ENCODE peak calls at places on chromosomes 12 and 14, in four cellular contexts. One of them, this sample, is unnamed.

GRCh38 chr12:131112016-131112415 is 158.3 kb downstream of the ADGRD1 start:
- DNase-seq in cardiac fibroblast: peak; percentile 5
- DNase-seq in AG04450: no peak
- DNase-seq in lower leg skin: no peak
- DNase-seq in this sample: peak; percentile 35

GRCh38 chr14:99686557-99687283 is 2.6 kb downstream of the CYP46A1 start:
- DNase-seq in cardiac fibroblast: no peak
- DNase-seq in AG04450: no peak
- DNase-seq in lower leg skin: no peak
- DNase-seq in this sample: no peak

GRCh38 chr12:84842406-84843013 is 70.1 kb downstream of the SLC6A15 start:
- DNase-seq in cardiac fibroblast: peak; percentile 63
- DNase-seq in AG04450: peak; percentile 10
- DNase-seq in lower leg skin: no peak
- DNase-seq in this sample: peak; percentile 65

GRCh38 chr12:94952325-94952724 is 51.2 kb downstream of the NDUFA12 start:
- DNase-seq in cardiac fibroblast: peak; percentile 28
- DNase-seq in AG04450: no peak
- DNase-seq in lower leg skin: no peak
- DNase-seq in this sample: no peak

GRCh38 chr12:123931686-123932321 is 40.8 kb downstream of the CCDC92 start:
- DNase-seq in cardiac fibroblast: no peak
- DNase-seq in AG04450: no peak
- DNase-seq in lower leg skin: no peak
- DNase-seq in this sample: peak; percentile 53

GRCh38 chr12:92408072-92408900 is 262.6 kb upstream of the BTG1 start:
- DNase-seq in cardiac fibroblast: peak; percentile 47
- DNase-seq in AG04450: no peak
- DNase-seq in lower leg skin: no peak
- DNase-seq in this sample: peak; percentile 47

GRCh38 chr14:72518809-72519377 is 375.0 kb downstream of the DPF3 start:
- DNase-seq in cardiac fibroblast: no peak
- DNase-seq in AG04450: no peak
- DNase-seq in lower leg skin: no peak
- DNase-seq in this sample: no peak

GRCh38 chr12:14576896-14577295 is 9.2 kb upstream of the PLBD1 start:
- DNase-seq in cardiac fibroblast: no peak
- DNase-seq in AG04450: no peak
- DNase-seq in lower leg skin: no peak
- DNase-seq in this sample: no peak

GRCh38 chr14:68553326-68553725 is 239.5 kb downstream of the ZFP36L1 start:
- DNase-seq in cardiac fibroblast: no peak
- DNase-seq in AG04450: no peak
- DNase-seq in lower leg skin: peak; percentile 50
- DNase-seq in this sample: no peak

GRCh38 chr14:65940056-65940735 is 527.7 kb downstream of the FUT8 start:
- DNase-seq in cardiac fibroblast: peak; percentile 11
- DNase-seq in AG04450: no peak
- DNase-seq in lower leg skin: no peak
- DNase-seq in this sample: peak; percentile 16

GRCh38 chr14:103593577-103593976 is 30.8 kb downstream of the COA8 start:
- DNase-seq in cardiac fibroblast: no peak
- DNase-seq in AG04450: no peak
- DNase-seq in lower leg skin: no peak
- DNase-seq in this sample: no peak

GRCh38 chr14:25848601-25849000 is 749.2 kb downstream of the NOVA1 start:
- DNase-seq in cardiac fibroblast: no peak
- DNase-seq in AG04450: no peak
- DNase-seq in lower leg skin: no peak
- DNase-seq in this sample: peak; percentile 38

GRCh38 chr14:90758959-90759358 is 57.3 kb downstream of the TTC7B start:
- DNase-seq in cardiac fibroblast: peak; percentile 50
- DNase-seq in AG04450: no peak
- DNase-seq in lower leg skin: peak; percentile 54
- DNase-seq in this sample: no peak

GRCh38 chr12:10178766-10179165 is at the start of gene TMEM52B:
- DNase-seq in cardiac fibroblast: no peak
- DNase-seq in AG04450: no peak
- DNase-seq in lower leg skin: no peak
- DNase-seq in this sample: no peak

GRCh38 chr12:10179871-10180270 is 1.0 kb downstream of the TMEM52B start:
- DNase-seq in cardiac fibroblast: no peak
- DNase-seq in AG04450: no peak
- DNase-seq in lower leg skin: no peak
- DNase-seq in this sample: peak; percentile 54

GRCh38 chr12:10171954-10172353 is at the start of gene OLR1:
- DNase-seq in cardiac fibroblast: no peak
- DNase-seq in AG04450: no peak
- DNase-seq in lower leg skin: no peak
- DNase-seq in this sample: peak; percentile 62

GRCh38 chr12:10174986-10175614 is 3.2 kb upstream of the OLR1 start:
- DNase-seq in cardiac fibroblast: no peak
- DNase-seq in AG04450: no peak
- DNase-seq in lower leg skin: no peak
- DNase-seq in this sample: peak; percentile 55

DNA sequence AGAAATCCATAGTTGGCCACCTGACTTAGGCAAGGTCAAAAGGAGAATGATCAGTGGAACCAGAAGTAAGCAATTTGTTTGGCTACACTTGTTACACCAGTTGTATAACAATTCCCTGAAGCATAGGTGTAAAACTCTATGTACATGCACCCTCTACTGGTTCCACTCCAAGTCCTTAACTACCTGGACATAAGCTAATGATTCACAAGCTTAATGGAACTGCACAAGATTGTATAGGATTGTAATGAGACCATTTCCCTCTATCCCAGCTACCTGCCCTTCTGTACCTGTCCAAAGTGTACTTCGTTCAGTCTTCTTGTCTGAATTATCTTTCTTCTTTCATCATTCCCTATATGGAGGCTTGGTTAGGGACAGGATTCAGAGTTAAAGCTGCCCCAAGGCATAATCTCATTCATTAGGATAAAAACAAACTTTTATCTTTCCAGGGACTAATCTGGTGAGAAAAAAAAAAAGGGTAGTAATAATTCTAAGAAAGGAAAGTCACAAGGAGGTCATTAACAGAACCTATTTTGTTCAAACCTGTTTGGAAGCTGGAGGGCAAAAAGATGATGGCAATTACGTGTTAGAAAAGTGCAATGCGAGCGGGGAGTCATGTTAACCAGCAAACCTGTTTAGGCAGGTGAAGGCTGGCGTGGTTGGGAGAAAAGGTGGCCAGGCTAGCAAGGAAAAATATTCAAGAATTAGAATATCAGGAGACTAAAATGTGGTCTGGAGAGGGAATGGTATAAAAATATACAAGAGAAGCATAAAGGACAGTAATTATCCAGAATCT is 2.8 kb upstream of the TMEM52B start:
- DNase-seq in cardiac fibroblast: no peak
- DNase-seq in AG04450: no peak
- DNase-seq in lower leg skin: peak; percentile 30
- DNase-seq in this sample: peak; percentile 93
- TF ChIP-seq CTCF in cardiac fibroblast: no peak
- TF ChIP-seq CTCF in AG04450: no peak
- TF ChIP-seq CTCF in lower leg skin: no peak
- TF ChIP-seq CTCF in this sample: peak; percentile 26

GRCh38 chr12:117470804-117471203 is 109.4 kb upstream of the NOS1 start:
- DNase-seq in cardiac fibroblast: no peak
- DNase-seq in AG04450: no peak
- DNase-seq in lower leg skin: no peak
- DNase-seq in this sample: no peak
- TF ChIP-seq CTCF in cardiac fibroblast: peak; percentile 17
- TF ChIP-seq CTCF in AG04450: no peak
- TF ChIP-seq CTCF in lower leg skin: no peak
- TF ChIP-seq CTCF in this sample: no peak

DNA sequence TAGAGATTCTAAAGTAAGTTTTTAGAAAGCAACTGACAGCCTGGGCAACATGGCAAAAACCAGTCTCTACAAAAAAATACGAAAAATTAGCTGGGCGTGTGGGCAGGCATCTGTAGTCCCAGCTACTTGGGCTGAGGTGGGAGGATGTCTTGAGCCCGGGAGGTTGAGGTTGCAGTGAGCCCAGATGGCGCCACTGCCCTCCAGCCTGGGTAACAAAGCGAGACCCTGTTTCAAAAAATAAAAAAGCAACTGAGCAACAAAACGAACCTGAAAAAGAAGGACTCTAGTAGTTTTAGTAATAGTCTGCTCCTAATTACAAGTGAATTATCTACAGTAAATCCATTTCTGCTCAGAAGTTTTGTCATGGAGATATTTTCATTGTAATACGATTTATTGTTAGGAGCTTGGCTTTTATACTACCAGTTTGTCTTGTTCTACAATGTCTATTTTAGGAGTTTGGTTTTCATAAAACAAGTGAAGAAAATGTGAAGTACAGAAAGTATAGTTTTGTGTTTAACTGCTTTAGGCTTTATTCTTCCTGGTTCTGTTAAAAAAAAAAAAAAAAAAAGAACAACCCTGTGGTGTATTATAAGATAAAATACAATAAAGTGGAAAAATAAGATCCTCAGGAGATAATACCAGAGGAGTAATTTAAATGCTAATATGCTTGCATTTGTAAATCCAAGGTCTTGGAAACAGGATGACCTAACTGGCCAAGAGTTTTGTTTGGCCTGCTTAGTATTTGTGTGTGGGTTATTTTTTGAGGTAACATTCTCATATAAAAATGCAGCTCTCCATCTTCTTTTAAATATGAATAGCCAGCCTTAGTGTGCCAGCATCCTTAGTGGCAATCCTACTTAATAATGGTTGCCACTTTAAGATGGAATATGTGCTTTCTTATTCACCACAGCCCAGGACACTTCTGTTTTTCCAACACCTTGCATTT is 2.8 kb downstream of the TMX1 start:
- DNase-seq in cardiac fibroblast: no peak
- DNase-seq in AG04450: no peak
- DNase-seq in lower leg skin: no peak
- DNase-seq in this sample: no peak
- TF ChIP-seq CTCF in cardiac fibroblast: no peak
- TF ChIP-seq CTCF in AG04450: peak; percentile 7
- TF ChIP-seq CTCF in lower leg skin: no peak
- TF ChIP-seq CTCF in this sample: no peak

GRCh38 chr12:39824505-39825198 is 205.0 kb upstream of the ABCD2 start:
- DNase-seq in cardiac fibroblast: peak; percentile 42
- DNase-seq in AG04450: no peak
- DNase-seq in lower leg skin: no peak
- DNase-seq in this sample: peak; percentile 8
- TF ChIP-seq CTCF in cardiac fibroblast: no peak
- TF ChIP-seq CTCF in AG04450: no peak
- TF ChIP-seq CTCF in lower leg skin: no peak
- TF ChIP-seq CTCF in this sample: no peak

DNA sequence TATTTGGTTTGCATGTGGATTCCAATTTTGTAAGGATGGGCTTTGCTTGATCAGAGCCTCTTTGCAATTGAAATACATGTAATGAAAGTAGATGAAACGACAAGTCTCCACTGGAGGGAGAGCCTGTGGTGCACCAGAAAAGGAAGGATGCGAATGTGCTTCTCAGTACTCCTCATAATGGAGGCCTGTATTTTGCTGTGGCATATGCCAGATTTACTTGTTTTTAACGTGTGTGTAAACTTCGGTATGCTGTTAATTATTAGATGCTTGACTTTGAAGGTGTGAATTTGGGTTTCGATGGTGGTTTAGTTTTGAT is 2.8 kb downstream of the DYRK2 start:
- DNase-seq in cardiac fibroblast: peak; percentile 62
- DNase-seq in AG04450: no peak
- DNase-seq in lower leg skin: no peak
- DNase-seq in this sample: peak; percentile 14
- TF ChIP-seq CTCF in cardiac fibroblast: peak; percentile 29
- TF ChIP-seq CTCF in AG04450: peak; percentile 57
- TF ChIP-seq CTCF in lower leg skin: no peak
- TF ChIP-seq CTCF in this sample: no peak

GRCh38 chr14:92135269-92135668 is 13.5 kb downstream of the CPSF2 start:
- DNase-seq in cardiac fibroblast: peak; percentile 63
- DNase-seq in AG04450: no peak
- DNase-seq in lower leg skin: no peak
- DNase-seq in this sample: peak; percentile 44
- TF ChIP-seq CTCF in cardiac fibroblast: peak; percentile 48
- TF ChIP-seq CTCF in AG04450: peak; percentile 67
- TF ChIP-seq CTCF in lower leg skin: no peak
- TF ChIP-seq CTCF in this sample: peak; percentile 39

GRCh38 chr14:96001866-96002510 is 37.2 kb upstream of the C14orf132 start:
- DNase-seq in cardiac fibroblast: peak; percentile 6
- DNase-seq in AG04450: no peak
- DNase-seq in lower leg skin: no peak
- DNase-seq in this sample: no peak
- TF ChIP-seq CTCF in cardiac fibroblast: no peak
- TF ChIP-seq CTCF in AG04450: no peak
- TF ChIP-seq CTCF in lower leg skin: no peak
- TF ChIP-seq CTCF in this sample: no peak

DNA sequence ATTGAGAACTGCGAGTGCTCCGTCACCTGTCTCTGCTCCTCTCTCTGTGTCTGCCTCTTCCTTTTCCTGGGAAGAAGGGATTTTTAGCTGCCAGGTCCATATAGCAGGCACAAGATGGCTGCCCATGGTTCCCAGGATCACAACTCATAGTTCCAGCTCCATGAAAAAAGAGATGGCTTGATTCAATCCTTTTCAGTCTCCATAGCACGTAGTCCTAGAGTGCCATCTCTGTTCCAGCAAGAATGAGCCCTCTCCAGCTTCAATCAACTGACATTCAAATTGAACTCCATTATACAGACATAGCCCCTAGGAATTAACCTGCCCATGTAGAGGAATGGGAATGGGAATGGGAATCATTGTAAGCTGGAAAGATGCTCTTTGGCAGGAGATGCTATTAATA is 34.7 kb upstream of the RTRAF start:
- DNase-seq in cardiac fibroblast: no peak
- DNase-seq in AG04450: no peak
- DNase-seq in lower leg skin: no peak
- DNase-seq in this sample: no peak
- TF ChIP-seq CTCF in cardiac fibroblast: no peak
- TF ChIP-seq CTCF in AG04450: no peak
- TF ChIP-seq CTCF in lower leg skin: no peak
- TF ChIP-seq CTCF in this sample: no peak

This sample was measured in bronchial epithelial cell.